ENCODE peak calls at places on chromosomes 7 and 10, in five cellular contexts. E, I, Z, H and A are unnamed samples. For H3K4me1, the result is how much of the 10 kb centered on the place peaks cover.

GRCh38 chr7:28748934-28749584 is 209.1 kb downstream of the TRIL start:
- DNase-seq in E (no peak), I (no peak), Z (no peak), H (no peak), A (no peak)

GRCh38 chr10:129622736-129623135 is 155.7 kb downstream of the MGMT start:
- DNase-seq in E (peak), I (no peak), Z (no peak), H (peak), A (no peak)

GRCh38 chr7:28784166-28784870 is 173.8 kb downstream of the TRIL start:
- DNase-seq in E (peak), I (no peak), Z (no peak), H (peak), A (no peak)

GRCh38 chr7:117325836-117326235 is 3.0 kb upstream of the WNT2 start:
- DNase-seq in E (no peak), I (no peak), Z (no peak), H (no peak), A (no peak)

GRCh38 chr10:45375716-45376231 is 1.8 kb downstream of the ALOX5 start:
- DNase-seq in E (no peak), I (no peak), Z (no peak), H (no peak), A (no peak)

GRCh38 chr7:44805950-44806349 is 9.5 kb downstream of the PPIA start:
- DNase-seq in E (no peak), I (no peak), Z (no peak), H (no peak), A (no peak)

GRCh38 chr7:86867163-86867762 is 192.2 kb downstream of the ELAPOR2 start:
- DNase-seq in E (no peak), I (no peak), Z (no peak), H (peak), A (no peak)

GRCh38 chr10:129690248-129691070 is 223.4 kb downstream of the MGMT start:
- DNase-seq in E (no peak), I (no peak), Z (no peak), H (no peak), A (no peak)

GRCh38 chr7:5279734-5280133 is 3.0 kb upstream of the SLC29A4 start:
- DNase-seq in E (no peak), I (no peak), Z (no peak), H (no peak), A (no peak)

GRCh38 chr10:84138478-84139125 is 707 bp upstream of the GHITM start:
- DNase-seq in E (no peak), I (peak), Z (peak), H (no peak), A (peak)

GRCh38 chr7:71868797-71869196 is 543.3 kb downstream of the CALN1 start:
- DNase-seq in E (no peak), I (no peak), Z (no peak), H (no peak), A (no peak)

GRCh38 chr10:72802291-72803118 is 91.0 kb upstream of the OIT3 start:
- DNase-seq in E (no peak), I (no peak), Z (no peak), H (no peak), A (no peak)

GRCh38 chr7:121529003-121529402 is 132.9 kb upstream of the FAM3C start:
- DNase-seq in E (no peak), I (no peak), Z (no peak), H (no peak), A (no peak)

GRCh38 chr7:132609906-132610520 is 33.7 kb upstream of the PLXNA4 start:
- DNase-seq in E (no peak), I (no peak), Z (no peak), H (no peak), A (no peak)

GRCh38 chr7:115146148-115146547 is 224.3 kb downstream of the MDFIC start:
- DNase-seq in E (no peak), I (no peak), Z (no peak), H (no peak), A (no peak)

GRCh38 chr10:6647811-6648526 is 67.9 kb upstream of the PRKCQ start:
- DNase-seq in E (peak), I (no peak), Z (peak), H (peak), A (peak)

GRCh38 chr10:73262105-73262730 is 9.8 kb upstream of the MRPS16 start:
- DNase-seq in E (no peak), I (no peak), Z (no peak), H (no peak), A (no peak)

GRCh38 chr10:21517134-21517982 is 8.1 kb downstream of the SKIDA1 start:
- DNase-seq in E (peak), I (peak), Z (peak), H (peak), A (no peak)

GRCh38 chr7:35424869-35425495 is 171.1 kb upstream of the TBX20 start:
- DNase-seq in E (peak), I (no peak), Z (peak), H (peak), A (peak)

GRCh38 chr10:43254199-43254730 is 12.6 kb downstream of the RASGEF1A start:
- DNase-seq in E (no peak), I (no peak), Z (no peak), H (no peak), A (no peak)

GRCh38 chr7:159007308-159008054 is 137.2 kb downstream of the VIPR2 start:
- DNase-seq in E (no peak), I (no peak), Z (no peak), H (no peak), A (no peak)

GRCh38 chr7:28075674-28076358 is 104.8 kb downstream of the JAZF1 start:
- DNase-seq in E (peak), I (no peak), Z (no peak), H (no peak), A (no peak)

GRCh38 chr7:72308986-72309385 is 103.2 kb downstream of the CALN1 start:
- DNase-seq in E (no peak), I (no peak), Z (no peak), H (no peak), A (no peak)

GRCh38 chr7:55261386-55261770 is 103.8 kb upstream of the LANCL2 start:
- DNase-seq in E (no peak), I (no peak), Z (no peak), H (no peak), A (no peak)

GRCh38 chr7:84042110-84042539 is 152.5 kb downstream of the SEMA3A start:
- DNase-seq in E (no peak), I (no peak), Z (no peak), H (peak), A (peak)

GRCh38 chr10:122261584-122261983 is 9.5 kb upstream of the BTBD16 start:
- DNase-seq in E (no peak), I (no peak), Z (no peak), H (no peak), A (no peak)

GRCh38 chr10:14748471-14748870 is 26.2 kb downstream of the FAM107B start:
- DNase-seq in E (no peak), I (no peak), Z (no peak), H (no peak), A (peak)

GRCh38 chr10:130013938-130014733 is 50.1 kb upstream of the EBF3 start:
- DNase-seq in E (no peak), I (no peak), Z (no peak), H (no peak), A (no peak)

GRCh38 chr10:50312464-50313437 is 61.4 kb upstream of the ASAH2 start:
- DNase-seq in E (no peak), I (no peak), Z (no peak), H (no peak), A (no peak)

GRCh38 chr7:129222064-129222463 is 2.8 kb upstream of the AHCYL2 start:
- DNase-seq in E (no peak), I (no peak), Z (no peak), H (no peak), A (no peak)

GRCh38 chr7:44898059-44898458 is 12.7 kb upstream of the PURB start:
- DNase-seq in E (no peak), I (no peak), Z (no peak), H (no peak), A (no peak)

GRCh38 chr7:38905026-38905759 is 3.8 kb downstream of the VPS41 start:
- DNase-seq in E (no peak), I (no peak), Z (no peak), H (no peak), A (no peak)
- H3K4me1 ChIP-seq in E (under half), I (under half), Z (under half), H (under half), A (under half)

DNA sequence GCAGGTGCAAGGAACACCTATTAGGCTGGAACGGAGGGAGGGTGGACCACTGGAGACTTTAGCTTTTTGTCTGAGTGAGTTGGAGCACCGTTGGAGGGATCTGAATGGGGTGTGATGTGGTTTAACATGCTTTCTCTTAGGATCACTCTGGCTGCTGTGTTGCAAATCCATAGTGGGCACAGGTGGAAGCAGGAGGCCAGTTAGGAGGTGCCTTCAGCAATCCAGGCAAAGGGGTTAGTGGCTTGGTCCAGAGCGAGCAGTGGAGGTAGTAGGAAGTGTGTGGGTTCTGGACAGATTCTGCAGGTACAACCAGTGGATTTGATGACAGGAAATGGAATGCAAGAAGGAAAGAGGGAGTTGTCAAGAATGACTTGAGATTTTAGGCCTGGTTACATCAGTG is 95.0 kb downstream of the MMRN2 start:
- DNase-seq in E (no peak), I (no peak), Z (no peak), H (peak), A (no peak)
- H3K4me1 ChIP-seq in E (under half), I (under half), Z (under half), H (under half), A (under half)

DNA sequence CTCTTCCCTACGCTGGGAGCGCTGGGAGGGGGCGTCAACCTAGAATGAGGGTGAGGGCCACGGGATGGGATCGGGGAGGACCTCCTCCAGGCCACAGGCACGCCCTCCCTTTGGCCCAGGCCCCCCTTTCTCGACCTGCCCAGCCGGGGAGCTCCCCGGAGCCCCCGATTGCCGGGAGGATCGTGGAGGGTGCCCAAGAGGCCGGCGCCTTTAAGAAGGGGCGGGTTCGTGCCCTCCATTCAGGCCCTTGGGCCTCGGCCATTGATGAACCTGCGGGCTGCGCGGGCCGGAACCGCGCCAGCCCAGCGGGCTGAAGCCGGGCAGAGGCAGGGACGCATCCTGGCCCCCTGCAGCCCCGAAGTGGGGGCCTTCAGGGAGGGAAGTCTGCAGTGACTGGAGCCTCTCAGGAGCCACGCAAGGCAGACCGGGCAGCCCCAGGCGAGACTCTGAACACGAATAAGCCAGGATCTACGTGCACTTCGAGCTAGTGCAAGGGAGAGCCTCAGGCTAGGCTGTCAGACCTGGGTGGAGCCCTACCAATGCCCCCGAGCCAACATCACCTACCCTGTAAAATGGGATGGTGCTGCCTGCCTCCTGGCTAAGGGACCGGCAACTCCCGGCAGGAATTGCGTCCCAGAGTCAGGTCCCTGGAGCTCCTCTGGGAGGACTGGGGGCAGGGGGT is 938 bp downstream of the SH2B2 start:
- DNase-seq in E (peak), I (peak), Z (peak), H (peak), A (peak)
- H3K4me1 ChIP-seq in E (under half), I (under half), Z (under half), H (under half), A (under half)

DNA sequence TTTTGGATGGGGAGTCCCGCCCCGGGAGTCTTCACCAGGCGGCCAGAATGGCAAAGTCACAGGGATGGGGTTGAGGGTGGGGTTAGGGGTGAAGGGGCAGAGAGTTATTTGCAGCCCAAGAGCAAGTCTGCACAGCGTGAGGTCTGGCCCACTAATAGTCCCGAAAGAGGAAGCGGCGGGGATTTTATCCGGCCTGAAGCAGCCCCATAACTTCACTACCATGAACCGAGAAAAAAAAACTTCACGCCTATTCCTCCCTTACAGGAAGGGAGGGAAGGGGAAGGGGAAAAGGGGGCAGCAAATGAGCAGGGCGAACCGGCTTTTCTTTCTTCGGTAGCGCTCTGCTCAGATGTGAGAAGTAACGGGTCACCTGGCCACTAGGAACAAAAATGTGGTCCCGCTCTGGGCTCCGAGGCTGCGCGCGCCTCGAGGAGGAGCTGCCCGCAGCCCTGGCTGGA is 709 bp downstream of the ITPRIP start:
- DNase-seq in E (no peak), I (peak), Z (no peak), H (peak), A (peak)
- H3K4me1 ChIP-seq in E (under half), I (under half), Z (under half), H (under half), A (under half)

DNA sequence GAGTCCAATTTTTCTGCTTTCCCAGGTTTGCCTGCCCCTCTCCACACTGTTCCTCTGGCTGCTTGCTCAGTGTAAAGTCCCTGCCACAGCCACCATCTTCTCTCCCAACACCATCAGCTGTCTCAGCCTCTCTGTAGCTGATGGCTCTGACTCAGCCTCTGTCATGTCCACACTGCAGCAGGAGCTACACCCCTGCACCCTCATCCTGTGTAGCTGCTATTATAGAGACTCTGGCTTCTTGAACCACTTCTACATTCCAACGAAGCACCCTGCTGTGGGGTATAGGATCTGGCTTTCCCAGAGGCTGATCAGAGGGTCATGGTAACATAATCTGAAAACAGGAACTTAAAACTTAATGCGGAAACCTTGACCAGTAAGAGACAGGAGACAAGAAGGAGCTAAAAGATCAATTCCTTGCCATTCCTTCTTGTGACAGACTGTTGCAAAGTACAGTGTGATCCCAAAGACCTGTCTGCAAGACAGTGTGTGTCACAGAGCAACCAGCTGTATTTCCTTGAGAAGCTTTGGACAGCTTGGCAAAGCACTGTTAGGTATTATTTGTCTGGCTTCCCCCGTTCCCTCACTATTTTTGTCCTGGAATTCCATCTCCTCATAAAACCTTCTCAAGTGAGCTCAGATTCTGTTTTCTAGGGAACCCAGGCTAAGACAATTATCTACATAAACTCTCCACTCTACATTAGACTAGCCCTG is 42.3 kb downstream of the NRCAM start:
- DNase-seq in E (no peak), I (no peak), Z (no peak), H (peak), A (no peak)
- H3K4me1 ChIP-seq in E (under half), I (under half), Z (under half), H (under half), A (under half)

GRCh38 chr7:92634924-92635519 is 44.8 kb upstream of the FAM133B start:
- DNase-seq in E (no peak), I (no peak), Z (no peak), H (no peak), A (peak)
- H3K4me1 ChIP-seq in E (under half), I (under half), Z (under half), H (under half), A (under half)

GRCh38 chr7:2639151-2639993 is 7.6 kb downstream of the TTYH3 start:
- DNase-seq in E (no peak), I (no peak), Z (no peak), H (no peak), A (no peak)
- H3K4me1 ChIP-seq in E (under half), I (under half), Z (half or more), H (under half), A (under half)

DNA sequence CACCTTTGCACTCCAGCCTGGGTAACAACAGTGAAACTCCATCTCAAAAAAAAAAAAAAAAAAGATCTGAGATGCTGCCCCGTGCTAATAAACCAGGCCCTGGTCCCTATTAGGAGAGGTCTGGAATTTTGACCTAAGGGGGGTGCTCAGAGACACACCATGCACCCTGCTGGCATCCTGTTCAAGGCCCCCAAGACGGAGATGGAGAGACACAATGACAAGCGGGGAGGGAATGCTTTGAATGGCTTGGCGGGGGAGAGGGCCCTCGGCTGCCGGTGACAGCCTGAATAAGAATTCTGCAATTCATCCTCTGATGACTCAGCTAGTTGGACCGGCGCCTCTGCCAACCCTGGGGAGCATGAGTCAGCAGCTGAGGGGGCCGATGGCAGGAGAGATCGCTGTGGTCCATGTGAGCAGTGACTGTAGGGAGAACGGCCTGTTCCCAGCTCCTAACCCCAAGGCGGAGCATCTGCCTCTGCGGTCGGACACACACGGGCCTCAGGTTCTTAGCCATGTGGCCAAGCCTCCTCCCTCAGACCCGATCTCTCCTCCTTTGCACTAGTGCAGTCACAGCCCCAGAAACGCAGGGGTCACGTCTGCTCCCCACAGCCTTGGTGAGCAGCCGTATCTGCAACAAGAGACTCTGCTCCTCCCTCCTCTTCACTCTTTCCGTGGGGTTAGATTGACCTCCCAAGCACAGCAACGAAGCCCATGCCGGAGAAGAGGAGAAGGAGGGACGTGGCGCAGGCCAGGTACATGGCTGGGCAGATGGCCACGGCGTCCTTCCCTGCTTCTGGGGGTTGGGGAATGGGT is 14.9 kb downstream of the TRIM56 start:
- DNase-seq in E (peak), I (peak), Z (peak), H (peak), A (peak)
- H3K4me1 ChIP-seq in E (under half), I (under half), Z (under half), H (under half), A (under half)